ENCODE peak calls at places on chromosomes 16 and 17, in five cellular contexts. B, O, N, F and V are unnamed samples.

GRCh38 chr17:4187076-4187475 is 44.1 kb downstream of the CYB5D2 start:
- DNase-seq in B (no peak), N (no peak), F (peak), O (peak), V (no peak)

GRCh38 chr16:65218348-65218747 is 96.5 kb upstream of the CDH11 start:
- DNase-seq in O (no peak), F (no peak), N (no peak), B (no peak), V (no peak)

GRCh38 chr17:10633738-10634379 is 23.2 kb downstream of the MYH3 start:
- DNase-seq in F (no peak), O (no peak), N (no peak), B (no peak), V (no peak)

GRCh38 chr16:58047557-58048348 is 22.2 kb downstream of the MMP15 start:
- DNase-seq in B (no peak), F (peak), O (peak), N (no peak), V (no peak)

GRCh38 chr16:68786685-68787418 is 49.8 kb downstream of the CDH1 start:
- DNase-seq in B (peak), O (no peak), F (no peak), N (no peak), V (peak)

GRCh38 chr17:78977992-78978973 is 1.4 kb downstream of the LGALS3BP start:
- DNase-seq in N (no peak), F (no peak), B (no peak), O (no peak), V (no peak)

GRCh38 chr17:45987706-45988105 is 11.3 kb upstream of the STH start:
- DNase-seq in N (no peak), O (no peak), F (no peak), B (no peak), V (no peak)

GRCh38 chr17:17008998-17009397 is 33.3 kb upstream of the MPRIP start:
- DNase-seq in B (no peak), F (no peak), N (no peak), O (no peak), V (no peak)

GRCh38 chr16:56625140-56625942 is at the start of gene MT1E:
- DNase-seq in O (no peak), B (peak), N (no peak), F (peak), V (peak)

GRCh38 chr17:41580244-41580575 is 6.5 kb downstream of the KRT14 start:
- DNase-seq in O (no peak), F (no peak), N (no peak), B (no peak), V (no peak)

GRCh38 chr17:41578971-41579370 is 7.1 kb upstream of the KRT9 start:
- DNase-seq in F (no peak), O (no peak), B (no peak), N (no peak), V (no peak)

GRCh38 chr17:41580651-41581365 is 5.9 kb downstream of the KRT14 start:
- DNase-seq in O (no peak), F (no peak), B (no peak), N (no peak), V (no peak)

GRCh38 chr17:41578538-41578937 is 6.7 kb upstream of the KRT9 start:
- DNase-seq in N (no peak), O (no peak), B (no peak), F (no peak), V (no peak)

GRCh38 chr17:41579484-41580243 is 7.0 kb downstream of the KRT14 start:
- DNase-seq in O (peak), B (peak), F (peak), N (peak), V (peak)
- H2BK120ac ChIP-seq in O (no peak), B (no peak), F (no peak), N (no peak), V (no peak)

DNA sequence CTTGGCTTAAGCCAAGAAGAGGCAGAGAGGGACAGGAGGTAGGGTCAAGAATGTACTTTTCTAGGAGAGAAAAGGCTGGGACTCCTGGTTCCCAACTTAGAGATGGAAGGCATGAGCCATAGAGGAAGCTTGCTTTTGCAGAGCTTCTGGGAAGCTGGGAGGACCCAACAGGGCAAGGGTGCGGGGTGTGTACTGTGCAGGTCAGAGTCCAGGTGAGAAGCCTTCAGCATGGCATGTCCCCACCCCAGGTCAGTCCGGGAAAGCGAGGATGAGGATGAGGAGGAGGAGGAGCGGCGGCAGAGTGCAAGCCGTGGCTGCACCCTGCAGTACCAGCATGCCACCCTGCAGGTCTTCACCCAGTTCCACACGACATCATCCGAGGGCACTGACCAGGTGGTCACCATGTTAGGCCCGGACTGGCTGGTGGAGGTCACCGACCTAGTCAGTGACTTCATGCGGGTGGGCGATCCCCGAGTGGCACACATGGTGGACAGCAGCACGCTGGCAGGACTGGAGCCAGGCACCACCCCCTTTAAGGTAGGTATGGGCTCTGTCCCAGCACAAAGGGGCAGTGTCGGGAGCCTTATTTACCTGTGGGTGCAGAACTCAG is 55.3 kb downstream of the TMEM132E start:
- DNase-seq in F (no peak), B (no peak), O (no peak), N (no peak), V (no peak)
- H2BK15ac ChIP-seq in F (no peak), B (no peak), O (no peak), N (no peak), V (no peak)

GRCh38 chr16:84555418-84556196 is 51.1 kb upstream of the MEAK7 start:
- DNase-seq in F (no peak), N (no peak), B (no peak), O (no peak), V (no peak)

GRCh38 chr16:84557504-84557903 is 53.0 kb upstream of the MEAK7 start:
- DNase-seq in N (no peak), B (no peak), F (no peak), O (peak), V (no peak)

GRCh38 chr16:84554627-84555328 is 50.3 kb upstream of the MEAK7 start:
- DNase-seq in F (no peak), N (no peak), O (no peak), B (no peak), V (no peak)

GRCh38 chr16:84559311-84559932 is 55.0 kb upstream of the MEAK7 start:
- DNase-seq in F (no peak), N (no peak), B (no peak), O (peak), V (no peak)

GRCh38 chr16:84557059-84557458 is 52.6 kb upstream of the MEAK7 start:
- DNase-seq in F (no peak), N (no peak), O (no peak), B (no peak), V (no peak)
- H2BK120ac ChIP-seq in F (no peak), N (no peak), O (peak), B (no peak), V (no peak)

GRCh38 chr16:48903054-48903453 is 293.1 kb upstream of the N4BP1 start:
- DNase-seq in F (peak), N (no peak), O (peak), B (no peak), V (no peak)

GRCh38 chr16:48907906-48908634 is 298.1 kb upstream of the N4BP1 start:
- DNase-seq in O (no peak), N (no peak), F (no peak), B (no peak), V (no peak)

GRCh38 chr16:48904333-48904732 is 294.4 kb upstream of the N4BP1 start:
- DNase-seq in O (no peak), B (no peak), F (no peak), N (no peak), V (no peak)

GRCh38 chr16:48905632-48906031 is 295.7 kb upstream of the N4BP1 start:
- DNase-seq in N (no peak), O (no peak), F (no peak), B (no peak), V (no peak)

DNA sequence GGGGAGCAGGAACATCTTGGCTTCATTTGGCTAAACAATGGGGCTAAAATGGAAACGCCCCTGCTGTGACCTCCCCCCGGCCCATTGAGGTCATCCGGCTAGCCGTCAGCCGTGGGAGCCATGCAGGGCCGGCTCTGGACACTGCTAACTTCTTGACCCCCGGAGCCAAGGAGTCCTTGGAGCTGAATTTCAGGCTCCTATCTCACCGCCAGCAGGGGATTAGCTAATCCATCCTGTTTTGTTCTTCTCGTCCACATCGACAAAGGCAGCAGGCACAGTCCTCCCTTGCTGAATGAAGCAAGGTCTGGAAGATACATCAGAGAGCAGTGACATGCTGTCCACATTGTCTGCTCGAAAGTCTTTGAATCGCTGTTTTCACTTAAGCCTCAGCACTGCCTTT is 296.1 kb upstream of the N4BP1 start:
- DNase-seq in F (no peak), O (no peak), N (peak), B (no peak), V (no peak)
- H2BK15ac ChIP-seq in F (no peak), O (no peak), N (no peak), B (no peak), V (no peak)

DNA sequence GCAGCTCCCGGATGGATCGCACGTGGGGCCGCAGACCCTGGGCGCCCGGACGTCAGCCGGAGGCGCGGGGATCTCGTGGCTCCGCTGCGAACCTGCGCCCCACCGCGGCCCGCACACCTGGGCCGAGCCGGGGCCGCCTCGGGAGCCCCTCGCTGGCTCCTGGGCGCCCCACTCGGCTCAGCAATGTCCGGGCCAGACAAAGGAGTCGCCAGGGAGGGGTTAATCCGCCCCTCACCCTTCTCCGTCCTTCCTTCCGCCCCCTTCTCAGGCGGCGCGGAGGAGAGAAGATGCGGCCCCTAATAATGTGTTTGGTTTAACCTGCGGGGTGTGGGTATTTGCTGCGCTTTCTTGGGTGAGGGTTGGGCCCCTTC is 47.6 kb upstream of the SLC38A10 start:
- DNase-seq in O (peak), B (no peak), F (peak), N (no peak), V (no peak)
- H2BK120ac ChIP-seq in O (no peak), B (peak), F (no peak), N (no peak), V (peak)

GRCh38 chr17:38560503-38561318 is 45.0 kb downstream of the SRCIN1 start:
- DNase-seq in N (no peak), F (peak), O (peak), B (peak), V (peak)

GRCh38 chr17:38562903-38563302 is 42.8 kb downstream of the SRCIN1 start:
- DNase-seq in O (peak), F (peak), N (no peak), B (no peak), V (no peak)

GRCh38 chr17:38563362-38564253 is 42.1 kb downstream of the SRCIN1 start:
- DNase-seq in F (peak), O (peak), N (no peak), B (no peak), V (no peak)

GRCh38 chr17:38561416-38562214 is 44.1 kb downstream of the SRCIN1 start:
- DNase-seq in F (peak), N (no peak), B (no peak), O (peak), V (no peak)

GRCh38 chr17:38562215-38562569 is 43.6 kb downstream of the SRCIN1 start:
- DNase-seq in O (no peak), F (no peak), B (no peak), N (no peak), V (no peak)
- H2BK15ac ChIP-seq in O (no peak), F (no peak), B (no peak), N (no peak), V (no peak)

DNA sequence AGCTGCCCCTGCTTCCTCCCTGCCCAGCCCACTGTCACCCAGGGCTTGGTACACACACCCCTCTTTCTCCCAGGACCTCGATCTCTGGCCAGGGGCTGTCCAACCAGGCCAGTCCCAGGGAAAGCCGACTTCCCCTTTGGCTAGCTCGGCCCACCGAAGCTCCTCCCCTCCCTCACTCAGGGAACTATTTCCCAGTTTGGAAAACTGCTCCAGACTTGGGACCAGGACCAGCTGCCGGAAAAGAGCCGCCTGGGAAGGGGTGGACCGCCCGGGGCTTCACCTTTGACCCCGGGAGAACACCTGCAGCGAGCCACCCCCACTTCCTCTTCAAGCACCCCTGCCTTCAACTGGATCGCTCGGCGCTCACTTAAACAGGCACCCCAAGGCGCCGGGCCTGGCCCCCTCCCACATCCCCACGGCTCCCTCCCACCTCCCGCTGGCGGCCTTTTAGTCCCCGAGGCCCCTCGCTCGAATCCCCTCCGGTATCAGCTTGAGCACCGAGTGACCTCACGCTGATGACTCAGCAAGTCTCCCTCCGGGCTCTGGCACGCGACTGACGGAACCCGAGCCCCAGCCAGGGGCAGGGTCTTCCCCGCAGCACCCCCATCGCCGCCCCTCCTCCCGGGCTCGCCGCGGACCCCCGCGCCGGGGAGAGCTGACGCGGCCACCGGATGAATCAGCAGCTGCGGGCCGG is 937 bp downstream of the MAFG start:
- DNase-seq in B (peak), F (peak), N (no peak), O (peak), V (peak)
- H2BK120ac ChIP-seq in B (peak), F (no peak), N (no peak), O (no peak), V (peak)